ENCODE peak calls at places on chromosomes 16 and 17, in four cellular contexts. I is K562, N is GM12878, D is IMR-90. M is an unnamed sample.

GRCh38 chr16:59058261-59058660 is 324.1 kb upstream of the GOT2 start:
- DNase-seq in I (no peak), N (no peak), D (no peak), M (no peak)

GRCh38 chr17:9057310-9057709 is 36.0 kb downstream of the NTN1 start:
- DNase-seq in I (no peak), N (no peak), D (no peak), M (no peak)

GRCh38 chr16:31477220-31478216 is 5.4 kb upstream of the SLC5A2 start:
- DNase-seq in I (peak), N (no peak), D (no peak), M (no peak)

GRCh38 chr16:64742560-64742959 is 379.3 kb downstream of the CDH11 start:
- DNase-seq in I (no peak), N (no peak), D (no peak), M (no peak)

GRCh38 chr17:47235506-47235905 is 18.1 kb upstream of the ITGB3 start:
- DNase-seq in I (no peak), N (no peak), D (no peak), M (no peak)

GRCh38 chr16:56450275-56450889 is 750 bp downstream of the NUDT21 start:
- DNase-seq in I (peak), N (no peak), D (peak), M (peak)

GRCh38 chr17:38918916-38919315 is 6.5 kb upstream of the LASP1NB start:
- DNase-seq in I (no peak), N (no peak), D (no peak), M (no peak)

GRCh38 chr16:12245923-12246290 is 269.4 kb downstream of the SNX29 start:
- DNase-seq in I (no peak), N (no peak), D (no peak), M (no peak)

GRCh38 chr16:55264949-55265348 is 59.1 kb upstream of the IRX6 start:
- DNase-seq in I (no peak), N (no peak), D (no peak), M (no peak)

DNA sequence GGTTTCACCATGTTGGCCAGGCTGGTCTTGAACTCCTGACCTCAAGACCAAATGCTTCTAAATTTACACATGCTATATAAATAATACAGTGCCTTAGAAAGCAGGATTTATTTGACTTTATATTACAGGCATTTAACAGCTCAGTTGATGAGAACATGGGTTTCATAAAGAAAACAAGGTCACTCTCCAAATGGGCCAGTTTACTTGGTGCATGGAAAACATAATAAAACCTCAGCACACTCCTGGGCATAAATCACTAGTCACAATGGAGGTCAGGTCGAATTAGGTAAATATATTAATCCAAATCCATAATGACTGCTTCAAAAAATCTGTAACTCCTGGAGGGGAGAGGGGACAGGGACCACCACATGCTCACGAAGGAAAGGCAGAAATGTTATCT is 24.5 kb downstream of the APPBP2 start:
- DNase-seq in I (no peak), N (no peak), D (no peak), M (no peak)
- TF ChIP-seq FOS in I (no peak), N (no peak), D (no peak), M (no peak)

GRCh38 chr16:8832383-8833100 is 34.9 kb downstream of the PMM2 start:
- DNase-seq in I (no peak), N (no peak), D (no peak), M (no peak)
- TF ChIP-seq FOS in I (no peak), N (no peak), D (no peak), M (no peak)

DNA sequence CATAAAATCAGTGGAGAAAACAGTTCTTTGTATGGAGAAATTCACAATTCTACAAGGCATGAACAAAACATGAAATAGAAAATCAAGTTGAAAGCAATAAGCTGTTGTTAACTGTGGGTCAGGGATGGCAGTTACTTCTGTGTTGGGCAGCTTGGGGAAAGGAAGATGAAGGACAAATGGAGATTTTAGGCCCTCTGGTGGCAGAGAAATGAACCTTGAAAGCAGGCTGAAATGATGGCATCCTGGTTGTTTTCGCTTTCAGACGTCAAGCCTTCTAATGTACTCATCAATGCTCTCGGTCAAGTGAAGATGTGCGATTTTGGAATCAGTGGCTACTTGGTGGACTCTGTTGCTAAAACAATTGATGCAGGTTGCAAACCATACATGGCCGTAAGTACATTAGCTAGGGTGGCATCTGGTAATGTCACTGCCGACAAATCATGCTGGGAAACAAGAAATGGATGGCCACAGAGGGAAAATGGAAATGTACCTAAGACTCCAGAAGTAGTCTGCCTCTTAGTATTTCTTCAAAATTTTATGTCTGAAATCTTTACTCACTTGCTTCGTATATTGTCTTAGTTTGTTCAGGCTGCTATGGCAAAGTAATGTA is 108.9 kb downstream of the MAP2K6 start:
- DNase-seq in I (peak), N (peak), D (peak), M (peak)
- TF ChIP-seq FOS in I (no peak), N (no peak), D (no peak), M (no peak)

GRCh38 chr16:83792391-83792790 is 15.4 kb upstream of the HSBP1 start:
- DNase-seq in I (no peak), N (no peak), D (no peak), M (no peak)
- TF ChIP-seq FOS in I (no peak), N (no peak), D (no peak), M (no peak)

GRCh38 chr17:72534265-72534664 is 413.4 kb downstream of the SOX9 start:
- DNase-seq in I (no peak), N (no peak), D (no peak), M (no peak)

GRCh38 chr17:72529386-72529785 is 408.6 kb downstream of the SOX9 start:
- DNase-seq in I (no peak), N (no peak), D (no peak), M (no peak)

GRCh38 chr17:72528683-72529082 is 407.9 kb downstream of the SOX9 start:
- DNase-seq in I (no peak), N (no peak), D (no peak), M (no peak)

GRCh38 chr17:72530409-72530808 is 409.6 kb downstream of the SOX9 start:
- DNase-seq in I (no peak), N (no peak), D (no peak), M (no peak)

DNA sequence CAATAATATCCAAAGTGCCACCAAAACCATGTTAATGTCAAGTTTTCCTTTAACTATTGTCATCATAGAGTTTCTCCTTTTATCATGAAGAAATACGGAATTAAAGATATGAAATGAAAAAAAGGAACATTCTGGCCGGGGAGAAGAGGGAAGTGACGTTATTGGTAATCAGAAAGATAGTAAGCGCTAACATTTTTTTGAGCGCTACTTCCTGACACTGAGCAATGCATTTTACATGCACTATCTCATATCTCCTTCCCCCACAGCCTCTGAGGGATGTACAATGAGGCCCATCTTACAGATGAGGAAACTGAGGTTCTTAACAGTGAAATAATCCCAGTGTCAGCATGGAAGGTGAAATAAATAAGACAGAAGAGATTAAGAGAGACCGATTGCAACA is 410.9 kb downstream of the SOX9 start:
- DNase-seq in I (no peak), N (no peak), D (no peak), M (no peak)
- TF ChIP-seq FOS in I (no peak), N (no peak), D (no peak), M (no peak)

DNA sequence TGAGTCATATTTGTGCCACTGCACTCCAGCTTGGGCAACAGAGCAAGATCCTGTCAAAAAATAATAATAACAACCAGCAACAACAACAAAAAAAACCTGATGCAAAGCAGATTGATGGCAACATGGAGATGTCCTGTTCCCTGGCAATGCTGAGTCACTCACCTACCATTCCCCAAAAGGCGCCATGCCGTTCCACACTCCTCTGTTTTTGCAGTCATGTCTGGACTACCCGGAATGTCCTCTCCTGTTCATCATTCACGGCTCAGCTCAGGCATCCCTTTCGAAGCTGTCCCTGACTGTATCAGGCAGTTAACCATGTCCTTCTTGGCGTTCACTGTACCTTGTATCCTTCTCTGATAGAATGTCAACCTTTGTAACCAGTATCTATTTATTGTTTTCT is 147.8 kb downstream of the ABCC12 start:
- DNase-seq in I (no peak), N (no peak), D (no peak), M (no peak)
- TF ChIP-seq FOS in I (no peak), N (no peak), D (no peak), M (no peak)

DNA sequence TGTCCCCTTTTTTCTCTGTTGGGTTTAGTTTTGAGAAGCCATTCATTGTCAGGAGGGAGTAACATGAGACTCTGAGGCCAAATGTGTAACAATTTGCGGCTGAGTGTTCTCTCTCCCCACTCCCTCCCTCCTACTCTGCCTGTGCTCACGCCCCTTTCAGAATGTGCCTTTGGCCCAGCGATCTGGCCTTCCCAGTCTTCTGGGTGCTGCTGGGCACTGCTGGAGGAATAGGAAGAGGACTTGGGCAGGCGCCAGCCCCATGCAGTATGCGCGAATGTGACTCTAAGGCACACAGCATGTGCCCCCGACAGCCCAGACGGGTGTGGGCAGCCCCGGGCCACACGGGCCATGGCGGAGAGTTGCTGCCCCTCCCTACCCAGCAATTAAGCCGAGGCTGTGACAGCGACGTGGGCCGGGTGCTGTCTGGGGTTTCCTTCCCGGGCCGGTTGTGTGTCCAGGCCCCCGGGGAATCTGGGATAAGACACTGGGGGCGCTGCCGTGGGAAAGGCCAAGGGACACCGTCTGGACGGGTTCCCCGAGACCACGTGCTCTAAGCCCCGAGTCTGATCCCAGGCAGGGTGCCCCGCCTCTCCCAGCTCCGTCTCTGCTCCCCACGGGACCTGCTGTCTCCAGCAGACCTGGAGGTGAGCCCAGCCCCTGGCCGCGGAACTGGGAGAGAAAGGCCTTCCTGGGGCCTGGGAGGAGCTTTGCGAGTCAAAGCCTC is 92.4 kb downstream of the IRX3 start:
- DNase-seq in I (no peak), N (no peak), D (no peak), M (no peak)
- TF ChIP-seq FOS in I (no peak), N (no peak), D (no peak), M (no peak)

GRCh38 chr17:18859256-18859655 is 1.3 kb downstream of the PRPSAP2 start:
- DNase-seq in I (no peak), N (no peak), D (peak), M (no peak)

GRCh38 chr17:18857864-18858566 is at the start of gene PRPSAP2:
- DNase-seq in I (peak), N (peak), D (peak), M (peak)

GRCh38 chr17:18860161-18860972 is 2.4 kb downstream of the PRPSAP2 start:
- DNase-seq in I (no peak), N (peak), D (peak), M (no peak)

GRCh38 chr17:18855831-18856624 is 1.9 kb upstream of the PRPSAP2 start:
- DNase-seq in I (peak), N (peak), D (peak), M (peak)

DNA sequence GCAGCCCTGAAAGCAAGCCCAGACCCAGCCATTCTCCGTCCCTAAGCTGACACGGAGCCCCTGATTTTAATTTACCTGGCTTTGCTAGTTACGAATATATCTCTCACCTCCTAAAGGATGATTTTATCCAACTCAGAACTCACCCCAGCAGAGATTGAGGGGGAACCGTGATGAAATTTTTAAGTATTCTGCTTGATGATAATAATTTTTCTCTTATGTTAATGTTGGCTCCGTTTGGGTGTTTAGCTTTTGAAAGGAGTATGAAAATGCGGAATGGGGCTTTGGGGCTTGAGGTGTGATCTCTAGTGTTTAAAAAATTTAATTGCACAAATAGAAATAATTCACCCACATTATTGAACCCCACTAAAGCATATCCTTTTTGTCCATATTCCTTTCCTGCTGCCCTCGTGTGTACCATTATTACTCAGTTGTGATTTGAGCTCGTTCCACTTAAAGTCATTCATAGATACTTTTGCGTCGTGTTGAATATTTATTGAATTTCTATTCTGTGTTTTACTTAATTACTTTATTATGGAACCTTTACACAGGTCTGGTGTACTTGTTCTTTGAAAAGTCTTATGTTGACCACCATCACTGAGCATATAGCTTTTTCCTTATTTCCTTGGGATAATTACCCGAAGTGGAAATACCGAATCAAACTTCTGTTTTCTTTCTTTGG is 775 bp downstream of the PRPSAP2 start:
- DNase-seq in I (no peak), N (no peak), D (no peak), M (no peak)
- TF ChIP-seq FOS in I (no peak), N (no peak), D (no peak), M (no peak)

DNA sequence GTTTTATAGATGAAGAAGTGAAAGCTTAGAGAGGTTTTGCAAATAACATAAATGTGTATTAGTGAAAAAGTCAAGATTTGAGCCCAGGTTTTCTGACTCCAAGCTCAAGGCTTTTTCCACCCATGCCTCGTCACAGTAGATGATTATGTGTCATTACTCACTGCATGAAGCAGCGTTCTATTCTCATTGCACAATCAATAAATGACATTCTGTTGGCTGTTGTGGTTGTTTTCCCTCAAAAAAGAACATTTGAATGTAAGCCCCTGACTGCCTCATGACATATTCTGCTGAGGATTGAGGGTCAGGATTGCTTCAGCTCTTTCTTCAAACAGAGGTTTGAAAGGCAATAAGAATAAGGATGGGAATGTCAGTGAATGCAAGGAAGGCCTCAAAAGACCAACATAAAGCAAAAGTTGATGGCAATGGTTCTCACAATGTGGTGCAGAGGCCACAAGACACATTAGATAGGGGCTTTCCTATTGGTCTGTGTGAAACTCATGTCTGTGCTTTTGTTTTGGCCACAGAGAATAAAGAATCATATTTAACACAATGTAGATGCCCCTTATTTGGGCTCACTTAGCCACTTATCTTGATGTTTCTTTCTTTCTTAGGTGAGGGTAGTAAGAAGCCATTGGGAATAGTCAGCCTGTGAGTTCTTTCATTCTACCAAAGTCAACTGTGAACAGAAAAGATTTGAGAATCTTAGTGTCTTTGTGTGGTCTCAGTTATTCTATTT is 5.4 kb upstream of the MMD start:
- DNase-seq in I (no peak), N (no peak), D (peak), M (no peak)
- TF ChIP-seq FOS in I (no peak), N (no peak), D (no peak), M (no peak)

M was measured in endothelial cell of umbilical vein.